ENCODE peak calls at places on chromosomes 12 and 14, in five cellular contexts. One of them, this sample, is unnamed.
A peak's percentile ranks its signal among the peaks of the same experiment; 100 is the strongest.

GRCh38 chr14:96676161-96676560 is 121.0 kb upstream of the VRK1 start:
- DNase-seq in uterus: no peak
- DNase-seq in lower leg skin: peak; percentile 2
- DNase-seq in fibroblast of lung: no peak
- DNase-seq in astrocyte of the cerebellum: peak; percentile 8
- DNase-seq in this sample: no peak

GRCh38 chr14:96409701-96410100 is 17.8 kb downstream of the AK7 start:
- DNase-seq in astrocyte of the cerebellum: no peak
- DNase-seq in lower leg skin: no peak
- DNase-seq in fibroblast of lung: no peak
- DNase-seq in uterus: no peak
- DNase-seq in this sample: no peak

GRCh38 chr12:56462565-56462964 is 5.8 kb upstream of the SPRYD4 start:
- DNase-seq in astrocyte of the cerebellum: no peak
- DNase-seq in uterus: no peak
- DNase-seq in fibroblast of lung: no peak
- DNase-seq in lower leg skin: no peak
- DNase-seq in this sample: no peak

GRCh38 chr12:13148532-13148847 is 45.0 kb upstream of the GSG1 start:
- DNase-seq in uterus: no peak
- DNase-seq in astrocyte of the cerebellum: no peak
- DNase-seq in lower leg skin: no peak
- DNase-seq in fibroblast of lung: no peak
- DNase-seq in this sample: peak; percentile 25

GRCh38 chr12:112788205-112788604 is 3.3 kb upstream of the RPH3A start:
- DNase-seq in uterus: no peak
- DNase-seq in fibroblast of lung: no peak
- DNase-seq in lower leg skin: no peak
- DNase-seq in astrocyte of the cerebellum: no peak
- DNase-seq in this sample: no peak

GRCh38 chr12:123431951-123432886 is 4.3 kb downstream of the RILPL2 start:
- DNase-seq in fibroblast of lung: no peak
- DNase-seq in uterus: no peak
- DNase-seq in lower leg skin: no peak
- DNase-seq in astrocyte of the cerebellum: no peak
- DNase-seq in this sample: no peak

GRCh38 chr12:108664338-108665258 is 30.9 kb upstream of the SELPLG start:
- DNase-seq in uterus: peak; percentile 95
- DNase-seq in astrocyte of the cerebellum: peak; percentile 95
- DNase-seq in lower leg skin: peak; percentile 95
- DNase-seq in fibroblast of lung: peak; percentile 98
- DNase-seq in this sample: peak; percentile 98

GRCh38 chr14:91082282-91082681 is 21.8 kb upstream of the RPS6KA5 start:
- DNase-seq in uterus: no peak
- DNase-seq in fibroblast of lung: no peak
- DNase-seq in astrocyte of the cerebellum: no peak
- DNase-seq in lower leg skin: no peak
- DNase-seq in this sample: no peak

GRCh38 chr12:113097716-113098427 is 37.7 kb downstream of the RASAL1 start:
- DNase-seq in lower leg skin: no peak
- DNase-seq in uterus: no peak
- DNase-seq in astrocyte of the cerebellum: no peak
- DNase-seq in fibroblast of lung: no peak
- DNase-seq in this sample: peak; percentile 44

GRCh38 chr12:1833596-1834028 is 13.2 kb downstream of the LRTM2 start:
- DNase-seq in fibroblast of lung: no peak
- DNase-seq in uterus: no peak
- DNase-seq in lower leg skin: no peak
- DNase-seq in astrocyte of the cerebellum: no peak
- DNase-seq in this sample: no peak

GRCh38 chr14:88323520-88324199 is 591 bp upstream of the KCNK10 start:
- DNase-seq in astrocyte of the cerebellum: no peak
- DNase-seq in uterus: no peak
- DNase-seq in fibroblast of lung: no peak
- DNase-seq in lower leg skin: no peak
- DNase-seq in this sample: no peak

GRCh38 chr12:6178981-6179761 is 21.0 kb upstream of the CD9 start:
- DNase-seq in lower leg skin: peak; percentile 70
- DNase-seq in fibroblast of lung: no peak
- DNase-seq in astrocyte of the cerebellum: no peak
- DNase-seq in uterus: no peak
- DNase-seq in this sample: no peak

GRCh38 chr12:124191024-124191359 is 103.9 kb upstream of the RFLNA start:
- DNase-seq in astrocyte of the cerebellum: no peak
- DNase-seq in uterus: no peak
- DNase-seq in lower leg skin: no peak
- DNase-seq in fibroblast of lung: no peak
- DNase-seq in this sample: no peak

GRCh38 chr12:15227004-15227679 is 5.9 kb upstream of the RERG start:
- DNase-seq in uterus: peak; percentile 52
- DNase-seq in lower leg skin: no peak
- DNase-seq in fibroblast of lung: peak; percentile 89
- DNase-seq in astrocyte of the cerebellum: no peak
- DNase-seq in this sample: peak; percentile 19

GRCh38 chr12:88615490-88615889 is 35.2 kb upstream of the KITLG start:
- DNase-seq in astrocyte of the cerebellum: no peak
- DNase-seq in uterus: no peak
- DNase-seq in fibroblast of lung: no peak
- DNase-seq in lower leg skin: no peak
- DNase-seq in this sample: no peak

GRCh38 chr12:57454213-57454565 is 918 bp upstream of the INHBE start:
- DNase-seq in fibroblast of lung: no peak
- DNase-seq in astrocyte of the cerebellum: no peak
- DNase-seq in uterus: no peak
- DNase-seq in lower leg skin: no peak
- DNase-seq in this sample: no peak

GRCh38 chr12:96198970-96199369 is 4.8 kb downstream of the ELK3 start:
- DNase-seq in lower leg skin: no peak
- DNase-seq in astrocyte of the cerebellum: peak; percentile 71
- DNase-seq in fibroblast of lung: peak; percentile 94
- DNase-seq in uterus: no peak
- DNase-seq in this sample: no peak

GRCh38 chr12:128853321-128854197 is at the start of gene GLT1D1:
- DNase-seq in uterus: no peak
- DNase-seq in lower leg skin: peak; percentile 63
- DNase-seq in astrocyte of the cerebellum: no peak
- DNase-seq in fibroblast of lung: no peak
- DNase-seq in this sample: no peak

GRCh38 chr12:56778756-56779155 is 15.6 kb downstream of the HSD17B6 start:
- DNase-seq in uterus: no peak
- DNase-seq in fibroblast of lung: no peak
- DNase-seq in astrocyte of the cerebellum: no peak
- DNase-seq in lower leg skin: no peak
- DNase-seq in this sample: no peak

GRCh38 chr14:55127491-55127951 is 1.5 kb upstream of the LGALS3 start:
- DNase-seq in fibroblast of lung: no peak
- DNase-seq in astrocyte of the cerebellum: no peak
- DNase-seq in uterus: no peak
- DNase-seq in lower leg skin: no peak
- DNase-seq in this sample: no peak

GRCh38 chr12:88854260-88854659 is 274.0 kb upstream of the KITLG start:
- DNase-seq in lower leg skin: no peak
- DNase-seq in fibroblast of lung: peak; percentile 22
- DNase-seq in astrocyte of the cerebellum: peak; percentile 27
- DNase-seq in uterus: no peak
- DNase-seq in this sample: no peak

GRCh38 chr14:21171128-21171527 is 15.3 kb upstream of the OR5AU1 start:
- DNase-seq in uterus: no peak
- DNase-seq in fibroblast of lung: no peak
- DNase-seq in astrocyte of the cerebellum: no peak
- DNase-seq in lower leg skin: no peak
- DNase-seq in this sample: no peak

GRCh38 chr14:76647699-76648298 is 113.5 kb upstream of the VASH1 start:
- DNase-seq in uterus: no peak
- DNase-seq in astrocyte of the cerebellum: peak; percentile 28
- DNase-seq in lower leg skin: peak; percentile 18
- DNase-seq in fibroblast of lung: peak; percentile 64
- DNase-seq in this sample: peak; percentile 14

GRCh38 chr14:24403294-24404013 is 4.7 kb downstream of the NYNRIN start:
- DNase-seq in uterus: no peak
- DNase-seq in lower leg skin: peak; percentile 26
- DNase-seq in astrocyte of the cerebellum: no peak
- DNase-seq in fibroblast of lung: peak; percentile 61
- DNase-seq in this sample: no peak

GRCh38 chr12:76706099-76706498 is 57.8 kb upstream of the ZDHHC17 start:
- DNase-seq in fibroblast of lung: peak; percentile 24
- DNase-seq in lower leg skin: no peak
- DNase-seq in astrocyte of the cerebellum: no peak
- DNase-seq in uterus: no peak
- DNase-seq in this sample: no peak

GRCh38 chr12:48351022-48351708 is 446 bp upstream of the ZNF641 start:
- DNase-seq in uterus: peak; percentile 86
- DNase-seq in astrocyte of the cerebellum: peak; percentile 50
- DNase-seq in fibroblast of lung: peak; percentile 53
- DNase-seq in lower leg skin: peak; percentile 90
- DNase-seq in this sample: peak; percentile 83

GRCh38 chr14:60643443-60644402 is 5.6 kb downstream of the SIX1 start:
- DNase-seq in astrocyte of the cerebellum: no peak
- DNase-seq in lower leg skin: no peak
- DNase-seq in uterus: no peak
- DNase-seq in fibroblast of lung: peak; percentile 75
- DNase-seq in this sample: no peak

GRCh38 chr12:63869656-63870055 is 25.2 kb downstream of the SRGAP1 start:
- DNase-seq in uterus: no peak
- DNase-seq in fibroblast of lung: peak; percentile 48
- DNase-seq in lower leg skin: no peak
- DNase-seq in astrocyte of the cerebellum: no peak
- DNase-seq in this sample: no peak

GRCh38 chr12:11812558-11813421 is 163.3 kb downstream of the ETV6 start:
- DNase-seq in astrocyte of the cerebellum: peak; percentile 49
- DNase-seq in lower leg skin: peak; percentile 90
- DNase-seq in fibroblast of lung: no peak
- DNase-seq in uterus: no peak
- DNase-seq in this sample: no peak
- H3K4me3 ChIP-seq in astrocyte of the cerebellum: no peak overlapping the region
- H3K4me3 ChIP-seq in lower leg skin: no peak overlapping the region
- H3K4me3 ChIP-seq in fibroblast of lung: no peak overlapping the region
- H3K4me3 ChIP-seq in uterus: peak overlapping the region; percentile 9
- H3K4me3 ChIP-seq in this sample: peak overlapping the region; percentile 15

GRCh38 chr12:116881325-116881866 is at the start of gene HRK:
- DNase-seq in astrocyte of the cerebellum: no peak
- DNase-seq in uterus: no peak
- DNase-seq in lower leg skin: no peak
- DNase-seq in fibroblast of lung: no peak
- DNase-seq in this sample: no peak

GRCh38 chr12:116878567-116879508 is 2.4 kb downstream of the HRK start:
- DNase-seq in lower leg skin: no peak
- DNase-seq in fibroblast of lung: peak; percentile 19
- DNase-seq in uterus: no peak
- DNase-seq in astrocyte of the cerebellum: no peak
- DNase-seq in this sample: no peak

GRCh38 chr12:116879509-116880212 is 1.6 kb downstream of the HRK start:
- DNase-seq in astrocyte of the cerebellum: no peak
- DNase-seq in uterus: no peak
- DNase-seq in lower leg skin: no peak
- DNase-seq in fibroblast of lung: peak; percentile 9
- DNase-seq in this sample: no peak

GRCh38 chr12:116880817-116881324 is 370 bp downstream of the HRK start:
- DNase-seq in fibroblast of lung: peak; percentile 18
- DNase-seq in uterus: no peak
- DNase-seq in astrocyte of the cerebellum: no peak
- DNase-seq in lower leg skin: no peak
- DNase-seq in this sample: no peak

DNA sequence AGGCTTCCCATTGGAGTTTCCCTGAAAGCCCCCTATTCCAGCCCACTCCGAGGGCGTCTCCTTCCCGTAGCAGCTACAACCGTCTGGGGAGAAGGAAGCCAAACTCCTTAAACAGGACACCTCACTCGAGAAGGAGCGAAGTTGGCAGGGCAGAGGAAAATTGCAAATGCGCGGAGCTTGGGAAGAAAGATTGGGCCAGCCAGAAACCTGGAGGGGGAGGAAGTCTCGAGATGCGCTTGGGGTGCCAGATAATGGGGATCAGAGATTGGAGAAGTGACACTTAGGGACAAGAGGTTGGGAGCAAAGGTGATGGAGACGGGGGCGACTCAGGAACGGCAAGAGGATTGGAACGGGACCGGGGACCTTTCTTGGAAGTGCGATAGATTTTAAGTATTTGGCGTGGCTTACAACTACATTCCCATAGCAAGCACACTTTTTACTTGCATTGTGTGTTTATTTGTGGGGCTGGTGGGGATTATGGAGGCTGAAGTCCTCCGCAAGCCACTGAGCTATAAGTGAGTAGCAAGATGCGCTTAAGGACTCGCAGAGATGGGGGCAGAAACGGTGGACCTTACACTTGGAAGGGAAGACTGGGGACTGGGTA is 926 bp downstream of the HRK start:
- DNase-seq in uterus: no peak
- DNase-seq in lower leg skin: no peak
- DNase-seq in fibroblast of lung: peak; percentile 29
- DNase-seq in astrocyte of the cerebellum: no peak
- DNase-seq in this sample: no peak
- H3K4me3 ChIP-seq in uterus: no peak overlapping the region
- H3K4me3 ChIP-seq in lower leg skin: no peak overlapping the region
- H3K4me3 ChIP-seq in fibroblast of lung: no peak overlapping the region
- H3K4me3 ChIP-seq in astrocyte of the cerebellum: no peak overlapping the region
- H3K4me3 ChIP-seq in this sample: peak overlapping the region; percentile 27

GRCh38 chr14:50342211-50343080 is 30.3 kb downstream of the DMAC2L start:
- DNase-seq in astrocyte of the cerebellum: peak; percentile 61
- DNase-seq in uterus: peak; percentile 78
- DNase-seq in lower leg skin: peak; percentile 89
- DNase-seq in fibroblast of lung: peak; percentile 81
- DNase-seq in this sample: peak; percentile 59
- H3K4me3 ChIP-seq in astrocyte of the cerebellum: no peak overlapping the region
- H3K4me3 ChIP-seq in uterus: peak overlapping the region; percentile 13
- H3K4me3 ChIP-seq in lower leg skin: no peak overlapping the region
- H3K4me3 ChIP-seq in fibroblast of lung: peak overlapping the region; percentile 29
- H3K4me3 ChIP-seq in this sample: peak overlapping the region; percentile 15

DNA sequence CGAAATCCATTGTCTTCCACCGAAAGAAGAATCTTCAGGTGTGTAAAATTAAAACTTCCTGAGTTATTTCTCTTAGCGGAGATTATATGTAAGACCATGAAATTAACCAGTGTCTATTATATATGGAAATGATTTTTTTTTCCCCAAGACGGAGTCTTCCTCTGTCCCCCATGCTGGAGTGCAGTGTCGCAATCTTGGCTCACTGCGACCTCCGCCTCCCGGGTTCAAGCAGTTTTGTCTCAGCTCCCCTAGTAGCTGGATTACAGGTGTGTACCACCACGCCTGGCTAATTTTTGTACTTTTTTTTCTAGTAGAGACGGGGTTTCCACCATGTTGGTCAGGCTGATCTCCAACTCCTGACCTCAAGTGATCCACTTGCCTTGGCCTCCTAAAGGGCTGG is 2.8 kb downstream of the RAN start:
- DNase-seq in uterus: no peak
- DNase-seq in lower leg skin: no peak
- DNase-seq in fibroblast of lung: no peak
- DNase-seq in astrocyte of the cerebellum: no peak
- DNase-seq in this sample: no peak
- H3K4me3 ChIP-seq in uterus: no peak overlapping the region
- H3K4me3 ChIP-seq in lower leg skin: no peak overlapping the region
- H3K4me3 ChIP-seq in fibroblast of lung: no peak overlapping the region
- H3K4me3 ChIP-seq in astrocyte of the cerebellum: no peak overlapping the region
- H3K4me3 ChIP-seq in this sample: no peak overlapping the region

This sample was measured in tibial nerve.